ENCODE peak calls at places on chromosome 2, in nine cellular contexts. One of them, this sample, is unnamed.

GRCh38 chr2:217660423-217660822 is 342.4 kb downstream of the TNS1 start:
- DNase-seq in HL-60: no peak
- DNase-seq in CD8-positive, alpha-beta memory T cell: no peak
- DNase-seq in colonic mucosa: no peak
- DNase-seq in heart left ventricle: no peak
- DNase-seq in bronchial epithelial cell: no peak
- DNase-seq in GM23248: no peak
- DNase-seq in lower lobe of right lung: no peak
- DNase-seq in ovary: no peak
- DNase-seq in this sample: no peak

GRCh38 chr2:173574713-173575112 is 220.0 kb downstream of the CDCA7 start:
- DNase-seq in HL-60: no peak
- DNase-seq in CD8-positive, alpha-beta memory T cell: no peak
- DNase-seq in colonic mucosa: no peak
- DNase-seq in heart left ventricle: no peak
- DNase-seq in bronchial epithelial cell: peak
- DNase-seq in GM23248: peak
- DNase-seq in lower lobe of right lung: no peak
- DNase-seq in ovary: no peak
- DNase-seq in this sample: no peak

GRCh38 chr2:64751286-64752260 is 97.9 kb upstream of the SERTAD2 start:
- DNase-seq in HL-60: no peak
- DNase-seq in CD8-positive, alpha-beta memory T cell: no peak
- DNase-seq in colonic mucosa: peak
- DNase-seq in heart left ventricle: peak
- DNase-seq in bronchial epithelial cell: peak
- DNase-seq in GM23248: peak
- DNase-seq in lower lobe of right lung: peak
- DNase-seq in ovary: peak
- DNase-seq in this sample: peak

GRCh38 chr2:136327162-136327852 is 209.4 kb upstream of the CXCR4 start:
- DNase-seq in HL-60: no peak
- DNase-seq in CD8-positive, alpha-beta memory T cell: peak
- DNase-seq in colonic mucosa: peak
- DNase-seq in heart left ventricle: no peak
- DNase-seq in bronchial epithelial cell: peak
- DNase-seq in GM23248: peak
- DNase-seq in lower lobe of right lung: no peak
- DNase-seq in ovary: no peak
- DNase-seq in this sample: no peak

GRCh38 chr2:27932396-27932795 is 41.9 kb downstream of the BABAM2 start:
- DNase-seq in HL-60: no peak
- DNase-seq in CD8-positive, alpha-beta memory T cell: no peak
- DNase-seq in colonic mucosa: no peak
- DNase-seq in heart left ventricle: no peak
- DNase-seq in bronchial epithelial cell: peak
- DNase-seq in GM23248: peak
- DNase-seq in lower lobe of right lung: no peak
- DNase-seq in ovary: no peak
- DNase-seq in this sample: no peak

GRCh38 chr2:181573140-181573736 is 83.7 kb downstream of the CERKL start:
- DNase-seq in HL-60: no peak
- DNase-seq in CD8-positive, alpha-beta memory T cell: no peak
- DNase-seq in colonic mucosa: no peak
- DNase-seq in heart left ventricle: no peak
- DNase-seq in bronchial epithelial cell: peak
- DNase-seq in GM23248: peak
- DNase-seq in lower lobe of right lung: no peak
- DNase-seq in ovary: no peak
- DNase-seq in this sample: no peak

GRCh38 chr2:199985625-199986207 is 30.3 kb downstream of the MAIP1 start:
- DNase-seq in HL-60: peak
- DNase-seq in CD8-positive, alpha-beta memory T cell: peak
- DNase-seq in colonic mucosa: peak
- DNase-seq in heart left ventricle: peak
- DNase-seq in bronchial epithelial cell: peak
- DNase-seq in GM23248: peak
- DNase-seq in lower lobe of right lung: peak
- DNase-seq in ovary: peak
- DNase-seq in this sample: peak

GRCh38 chr2:12486205-12487118 is 230.3 kb upstream of the TRIB2 start:
- DNase-seq in HL-60: no peak
- DNase-seq in CD8-positive, alpha-beta memory T cell: no peak
- DNase-seq in colonic mucosa: no peak
- DNase-seq in heart left ventricle: no peak
- DNase-seq in bronchial epithelial cell: peak
- DNase-seq in GM23248: peak
- DNase-seq in lower lobe of right lung: no peak
- DNase-seq in ovary: peak
- DNase-seq in this sample: no peak

GRCh38 chr2:131557558-131558321 is 30.1 kb downstream of the CCDC74A start:
- DNase-seq in HL-60: no peak
- DNase-seq in CD8-positive, alpha-beta memory T cell: no peak
- DNase-seq in colonic mucosa: no peak
- DNase-seq in heart left ventricle: no peak
- DNase-seq in bronchial epithelial cell: no peak
- DNase-seq in GM23248: no peak
- DNase-seq in lower lobe of right lung: no peak
- DNase-seq in ovary: no peak
- DNase-seq in this sample: no peak

GRCh38 chr2:47655563-47655880 is 127.4 kb upstream of the MSH6 start:
- DNase-seq in HL-60: no peak
- DNase-seq in CD8-positive, alpha-beta memory T cell: no peak
- DNase-seq in colonic mucosa: no peak
- DNase-seq in heart left ventricle: no peak
- DNase-seq in bronchial epithelial cell: no peak
- DNase-seq in GM23248: no peak
- DNase-seq in lower lobe of right lung: no peak
- DNase-seq in ovary: no peak
- DNase-seq in this sample: no peak

GRCh38 chr2:157857881-157858280 is 18.2 kb downstream of the ACVR1 start:
- DNase-seq in HL-60: no peak
- DNase-seq in CD8-positive, alpha-beta memory T cell: no peak
- DNase-seq in colonic mucosa: no peak
- DNase-seq in heart left ventricle: no peak
- DNase-seq in bronchial epithelial cell: peak
- DNase-seq in GM23248: peak
- DNase-seq in lower lobe of right lung: no peak
- DNase-seq in ovary: no peak
- DNase-seq in this sample: no peak

GRCh38 chr2:36172828-36173227 is 182.8 kb upstream of the CRIM1 start:
- DNase-seq in HL-60: no peak
- DNase-seq in CD8-positive, alpha-beta memory T cell: no peak
- DNase-seq in colonic mucosa: no peak
- DNase-seq in heart left ventricle: no peak
- DNase-seq in bronchial epithelial cell: no peak
- DNase-seq in GM23248: no peak
- DNase-seq in lower lobe of right lung: no peak
- DNase-seq in ovary: no peak
- DNase-seq in this sample: no peak

GRCh38 chr2:226304308-226304707 is 495.3 kb downstream of the IRS1 start:
- DNase-seq in HL-60: no peak
- DNase-seq in CD8-positive, alpha-beta memory T cell: no peak
- DNase-seq in colonic mucosa: no peak
- DNase-seq in heart left ventricle: no peak
- DNase-seq in bronchial epithelial cell: no peak
- DNase-seq in GM23248: no peak
- DNase-seq in lower lobe of right lung: no peak
- DNase-seq in ovary: no peak
- DNase-seq in this sample: no peak
- H3K4me3 ChIP-seq in HL-60: no peak
- H3K4me3 ChIP-seq in CD8-positive, alpha-beta memory T cell: no peak
- H3K4me3 ChIP-seq in colonic mucosa: no peak
- H3K4me3 ChIP-seq in heart left ventricle: no peak
- H3K4me3 ChIP-seq in bronchial epithelial cell: no peak
- H3K4me3 ChIP-seq in GM23248: no peak
- H3K4me3 ChIP-seq in lower lobe of right lung: no peak
- H3K4me3 ChIP-seq in ovary: no peak
- H3K4me3 ChIP-seq in this sample: no peak

GRCh38 chr2:33728106-33728505 is 129.0 kb upstream of the FAM98A start:
- DNase-seq in HL-60: no peak
- DNase-seq in CD8-positive, alpha-beta memory T cell: no peak
- DNase-seq in colonic mucosa: no peak
- DNase-seq in heart left ventricle: no peak
- DNase-seq in bronchial epithelial cell: no peak
- DNase-seq in GM23248: no peak
- DNase-seq in lower lobe of right lung: no peak
- DNase-seq in ovary: no peak
- DNase-seq in this sample: no peak
- H3K4me3 ChIP-seq in HL-60: no peak
- H3K4me3 ChIP-seq in CD8-positive, alpha-beta memory T cell: no peak
- H3K4me3 ChIP-seq in colonic mucosa: no peak
- H3K4me3 ChIP-seq in heart left ventricle: no peak
- H3K4me3 ChIP-seq in bronchial epithelial cell: no peak
- H3K4me3 ChIP-seq in GM23248: no peak
- H3K4me3 ChIP-seq in lower lobe of right lung: no peak
- H3K4me3 ChIP-seq in ovary: no peak
- H3K4me3 ChIP-seq in this sample: no peak

DNA sequence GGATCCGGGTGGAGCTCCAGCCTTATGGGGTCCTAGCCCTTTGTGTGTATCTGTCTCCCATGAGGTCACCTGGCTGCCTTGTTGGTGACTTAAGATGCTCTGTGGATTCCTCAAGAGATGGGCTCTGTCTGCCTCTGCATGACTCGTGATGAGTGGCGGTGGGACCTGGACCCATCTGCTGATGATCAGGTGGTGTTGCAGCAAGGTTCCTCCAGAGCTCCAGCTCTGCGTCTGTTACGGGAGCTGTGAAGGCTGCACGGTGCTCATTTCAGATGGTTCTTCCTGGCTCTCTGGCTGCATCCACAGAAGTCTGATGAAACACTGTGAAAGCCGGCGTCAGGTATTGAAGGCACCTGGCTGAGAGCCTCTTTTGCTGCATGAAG is 2.4 kb downstream of the AGAP1 start:
- DNase-seq in HL-60: no peak
- DNase-seq in CD8-positive, alpha-beta memory T cell: no peak
- DNase-seq in colonic mucosa: no peak
- DNase-seq in heart left ventricle: no peak
- DNase-seq in bronchial epithelial cell: peak
- DNase-seq in GM23248: peak
- DNase-seq in lower lobe of right lung: no peak
- DNase-seq in ovary: no peak
- DNase-seq in this sample: no peak
- H3K4me3 ChIP-seq in HL-60: no peak
- H3K4me3 ChIP-seq in CD8-positive, alpha-beta memory T cell: no peak
- H3K4me3 ChIP-seq in colonic mucosa: peak
- H3K4me3 ChIP-seq in heart left ventricle: no peak
- H3K4me3 ChIP-seq in bronchial epithelial cell: peak
- H3K4me3 ChIP-seq in GM23248: peak
- H3K4me3 ChIP-seq in lower lobe of right lung: peak
- H3K4me3 ChIP-seq in ovary: no peak
- H3K4me3 ChIP-seq in this sample: no peak

GRCh38 chr2:164842624-164842966 is 972 bp upstream of the COBLL1 start:
- DNase-seq in HL-60: no peak
- DNase-seq in CD8-positive, alpha-beta memory T cell: no peak
- DNase-seq in colonic mucosa: no peak
- DNase-seq in heart left ventricle: no peak
- DNase-seq in bronchial epithelial cell: no peak
- DNase-seq in GM23248: no peak
- DNase-seq in lower lobe of right lung: no peak
- DNase-seq in ovary: no peak
- DNase-seq in this sample: no peak

GRCh38 chr2:164840930-164841718 is 499 bp downstream of the COBLL1 start:
- DNase-seq in HL-60: no peak
- DNase-seq in CD8-positive, alpha-beta memory T cell: no peak
- DNase-seq in colonic mucosa: peak
- DNase-seq in heart left ventricle: peak
- DNase-seq in bronchial epithelial cell: peak
- DNase-seq in GM23248: peak
- DNase-seq in lower lobe of right lung: peak
- DNase-seq in ovary: peak
- DNase-seq in this sample: peak

GRCh38 chr2:164843346-164843841 is 1.8 kb upstream of the COBLL1 start:
- DNase-seq in HL-60: no peak
- DNase-seq in CD8-positive, alpha-beta memory T cell: no peak
- DNase-seq in colonic mucosa: no peak
- DNase-seq in heart left ventricle: no peak
- DNase-seq in bronchial epithelial cell: peak
- DNase-seq in GM23248: peak
- DNase-seq in lower lobe of right lung: no peak
- DNase-seq in ovary: no peak
- DNase-seq in this sample: no peak

GRCh38 chr2:164840458-164840929 is 1.1 kb downstream of the COBLL1 start:
- DNase-seq in HL-60: no peak
- DNase-seq in CD8-positive, alpha-beta memory T cell: no peak
- DNase-seq in colonic mucosa: peak
- DNase-seq in heart left ventricle: peak
- DNase-seq in bronchial epithelial cell: no peak
- DNase-seq in GM23248: peak
- DNase-seq in lower lobe of right lung: peak
- DNase-seq in ovary: peak
- DNase-seq in this sample: peak

DNA sequence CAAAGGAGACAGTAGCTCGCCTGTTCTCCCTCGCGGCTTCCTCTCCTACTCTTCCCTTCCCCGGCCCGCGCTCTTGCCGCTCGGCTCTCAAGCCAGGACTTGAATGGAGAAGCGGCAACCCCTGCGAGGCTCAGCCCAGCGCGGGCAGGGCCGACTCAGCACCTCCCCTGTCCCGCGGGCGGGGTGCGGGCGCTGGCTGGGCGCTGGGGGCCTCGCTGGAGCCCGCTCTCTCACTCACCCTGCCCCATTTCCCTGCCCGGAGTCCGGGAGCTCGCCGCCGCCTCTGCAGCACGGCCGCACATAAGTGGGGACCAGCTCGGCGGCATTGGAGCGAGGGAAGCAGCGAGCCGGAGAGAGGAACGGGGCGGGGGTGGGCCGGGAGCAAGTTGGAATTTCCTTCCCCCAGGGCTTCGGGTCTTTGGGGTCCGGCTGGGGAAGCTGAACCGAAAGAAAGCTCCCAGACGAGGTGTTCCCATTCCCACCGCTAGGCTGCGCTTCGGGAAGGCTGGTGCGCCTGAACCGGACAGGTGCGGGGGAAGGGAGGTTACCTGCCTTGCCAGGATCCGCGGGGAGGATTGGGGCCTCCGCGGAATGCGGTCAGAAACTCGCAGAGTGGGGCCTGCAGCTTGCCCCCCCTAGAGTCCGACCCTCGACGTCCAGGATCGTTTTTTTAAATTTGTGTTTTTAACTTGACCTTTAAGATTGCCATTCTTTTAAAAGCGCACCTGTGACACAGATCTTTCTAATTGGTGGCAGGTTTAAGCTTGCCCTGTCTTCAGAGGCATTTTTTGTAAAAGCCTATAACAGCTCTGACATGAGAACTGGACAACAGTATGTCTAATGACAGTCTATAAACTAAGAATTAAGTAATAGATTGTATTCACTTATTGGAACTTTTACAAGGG is at the start of gene COBLL1:
- DNase-seq in HL-60: no peak
- DNase-seq in CD8-positive, alpha-beta memory T cell: peak
- DNase-seq in colonic mucosa: peak
- DNase-seq in heart left ventricle: peak
- DNase-seq in bronchial epithelial cell: peak
- DNase-seq in GM23248: peak
- DNase-seq in lower lobe of right lung: peak
- DNase-seq in ovary: peak
- DNase-seq in this sample: peak
- H3K4me3 ChIP-seq in HL-60: peak
- H3K4me3 ChIP-seq in CD8-positive, alpha-beta memory T cell: no peak
- H3K4me3 ChIP-seq in colonic mucosa: peak
- H3K4me3 ChIP-seq in heart left ventricle: peak
- H3K4me3 ChIP-seq in bronchial epithelial cell: peak
- H3K4me3 ChIP-seq in GM23248: peak
- H3K4me3 ChIP-seq in lower lobe of right lung: peak
- H3K4me3 ChIP-seq in ovary: peak
- H3K4me3 ChIP-seq in this sample: peak